ENCODE peak calls at places on chromosomes 7 and 10, in nine cellular contexts. One of them, this sample, is unnamed.

GRCh38 chr10:7913122-7913872 is 95.0 kb downstream of the TAF3 start:
- DNase-seq in nephron progenitor cell: no peak
- DNase-seq in uterus: no peak
- DNase-seq in retinal pigment epithelial cell: no peak
- DNase-seq in NB4: no peak
- DNase-seq in CD8-positive, alpha-beta T cell: no peak
- DNase-seq in foreskin keratinocyte: no peak
- DNase-seq in AG04450: no peak
- DNase-seq in fibroblast of the aortic adventitia: no peak
- DNase-seq in this sample: no peak

GRCh38 chr10:131654471-131655087 is 246.2 kb upstream of the PPP2R2D start:
- DNase-seq in nephron progenitor cell: no peak
- DNase-seq in uterus: no peak
- DNase-seq in retinal pigment epithelial cell: no peak
- DNase-seq in NB4: no peak
- DNase-seq in CD8-positive, alpha-beta T cell: no peak
- DNase-seq in foreskin keratinocyte: no peak
- DNase-seq in AG04450: no peak
- DNase-seq in fibroblast of the aortic adventitia: no peak
- DNase-seq in this sample: no peak

GRCh38 chr7:55360486-55360885 is 4.7 kb upstream of the LANCL2 start:
- DNase-seq in nephron progenitor cell: no peak
- DNase-seq in uterus: no peak
- DNase-seq in retinal pigment epithelial cell: no peak
- DNase-seq in NB4: no peak
- DNase-seq in CD8-positive, alpha-beta T cell: no peak
- DNase-seq in foreskin keratinocyte: no peak
- DNase-seq in AG04450: no peak
- DNase-seq in fibroblast of the aortic adventitia: peak
- DNase-seq in this sample: no peak

GRCh38 chr10:72414642-72415041 is 59.9 kb upstream of the DNAJB12 start:
- DNase-seq in nephron progenitor cell: no peak
- DNase-seq in uterus: no peak
- DNase-seq in retinal pigment epithelial cell: no peak
- DNase-seq in NB4: no peak
- DNase-seq in CD8-positive, alpha-beta T cell: no peak
- DNase-seq in foreskin keratinocyte: no peak
- DNase-seq in AG04450: no peak
- DNase-seq in fibroblast of the aortic adventitia: no peak
- DNase-seq in this sample: no peak

GRCh38 chr10:116097239-116097751 is 175.7 kb downstream of the GFRA1 start:
- DNase-seq in nephron progenitor cell: peak
- DNase-seq in uterus: no peak
- DNase-seq in retinal pigment epithelial cell: no peak
- DNase-seq in NB4: no peak
- DNase-seq in CD8-positive, alpha-beta T cell: no peak
- DNase-seq in foreskin keratinocyte: no peak
- DNase-seq in AG04450: no peak
- DNase-seq in fibroblast of the aortic adventitia: no peak
- DNase-seq in this sample: peak

GRCh38 chr7:1555813-1556540 is at the start of gene TMEM184A:
- DNase-seq in nephron progenitor cell: no peak
- DNase-seq in uterus: no peak
- DNase-seq in retinal pigment epithelial cell: no peak
- DNase-seq in NB4: peak
- DNase-seq in CD8-positive, alpha-beta T cell: peak
- DNase-seq in foreskin keratinocyte: no peak
- DNase-seq in AG04450: no peak
- DNase-seq in fibroblast of the aortic adventitia: no peak
- DNase-seq in this sample: peak

GRCh38 chr7:50333266-50333665 is 28.8 kb downstream of the IKZF1 start:
- DNase-seq in nephron progenitor cell: no peak
- DNase-seq in uterus: no peak
- DNase-seq in retinal pigment epithelial cell: no peak
- DNase-seq in NB4: peak
- DNase-seq in CD8-positive, alpha-beta T cell: peak
- DNase-seq in foreskin keratinocyte: no peak
- DNase-seq in AG04450: no peak
- DNase-seq in fibroblast of the aortic adventitia: no peak
- DNase-seq in this sample: no peak

GRCh38 chr7:105854516-105854915 is 21.9 kb downstream of the ATXN7L1 start:
- DNase-seq in nephron progenitor cell: no peak
- DNase-seq in uterus: no peak
- DNase-seq in retinal pigment epithelial cell: no peak
- DNase-seq in NB4: no peak
- DNase-seq in CD8-positive, alpha-beta T cell: no peak
- DNase-seq in foreskin keratinocyte: no peak
- DNase-seq in AG04450: no peak
- DNase-seq in fibroblast of the aortic adventitia: no peak
- DNase-seq in this sample: no peak

GRCh38 chr7:24963218-24963617 is 16.8 kb downstream of the OSBPL3 start:
- DNase-seq in nephron progenitor cell: no peak
- DNase-seq in uterus: no peak
- DNase-seq in retinal pigment epithelial cell: no peak
- DNase-seq in NB4: peak
- DNase-seq in CD8-positive, alpha-beta T cell: no peak
- DNase-seq in foreskin keratinocyte: no peak
- DNase-seq in AG04450: no peak
- DNase-seq in fibroblast of the aortic adventitia: peak
- DNase-seq in this sample: no peak

GRCh38 chr10:76942556-76943416 is 694.8 kb downstream of the KCNMA1 start:
- DNase-seq in nephron progenitor cell: no peak
- DNase-seq in uterus: no peak
- DNase-seq in retinal pigment epithelial cell: no peak
- DNase-seq in NB4: no peak
- DNase-seq in CD8-positive, alpha-beta T cell: no peak
- DNase-seq in foreskin keratinocyte: no peak
- DNase-seq in AG04450: no peak
- DNase-seq in fibroblast of the aortic adventitia: peak
- DNase-seq in this sample: no peak

GRCh38 chr7:115435178-115435577 is 513.3 kb downstream of the MDFIC start:
- DNase-seq in nephron progenitor cell: no peak
- DNase-seq in uterus: no peak
- DNase-seq in retinal pigment epithelial cell: no peak
- DNase-seq in NB4: no peak
- DNase-seq in CD8-positive, alpha-beta T cell: no peak
- DNase-seq in foreskin keratinocyte: no peak
- DNase-seq in AG04450: no peak
- DNase-seq in fibroblast of the aortic adventitia: no peak
- DNase-seq in this sample: no peak

GRCh38 chr7:129053938-129054437 is 923 bp downstream of the TNPO3 start:
- DNase-seq in nephron progenitor cell: no peak
- DNase-seq in uterus: no peak
- DNase-seq in retinal pigment epithelial cell: no peak
- DNase-seq in NB4: peak
- DNase-seq in CD8-positive, alpha-beta T cell: no peak
- DNase-seq in foreskin keratinocyte: peak
- DNase-seq in AG04450: no peak
- DNase-seq in fibroblast of the aortic adventitia: peak
- DNase-seq in this sample: no peak

GRCh38 chr10:45468110-45468509 is 94.1 kb downstream of the ALOX5 start:
- DNase-seq in nephron progenitor cell: no peak
- DNase-seq in uterus: no peak
- DNase-seq in retinal pigment epithelial cell: no peak
- DNase-seq in NB4: no peak
- DNase-seq in CD8-positive, alpha-beta T cell: no peak
- DNase-seq in foreskin keratinocyte: no peak
- DNase-seq in AG04450: no peak
- DNase-seq in fibroblast of the aortic adventitia: no peak
- DNase-seq in this sample: no peak

GRCh38 chr7:85630904-85631582 is 444.2 kb upstream of the SEMA3D start:
- DNase-seq in nephron progenitor cell: no peak
- DNase-seq in uterus: no peak
- DNase-seq in retinal pigment epithelial cell: no peak
- DNase-seq in NB4: no peak
- DNase-seq in CD8-positive, alpha-beta T cell: no peak
- DNase-seq in foreskin keratinocyte: no peak
- DNase-seq in AG04450: no peak
- DNase-seq in fibroblast of the aortic adventitia: peak
- DNase-seq in this sample: no peak

GRCh38 chr10:93963434-93963833 is 30.3 kb upstream of the PLCE1 start:
- DNase-seq in nephron progenitor cell: no peak
- DNase-seq in uterus: no peak
- DNase-seq in retinal pigment epithelial cell: no peak
- DNase-seq in NB4: no peak
- DNase-seq in CD8-positive, alpha-beta T cell: no peak
- DNase-seq in foreskin keratinocyte: no peak
- DNase-seq in AG04450: no peak
- DNase-seq in fibroblast of the aortic adventitia: no peak
- DNase-seq in this sample: no peak

GRCh38 chr7:31043035-31043434 is 9.1 kb upstream of the ADCYAP1R1 start:
- DNase-seq in nephron progenitor cell: peak
- DNase-seq in uterus: no peak
- DNase-seq in retinal pigment epithelial cell: no peak
- DNase-seq in NB4: no peak
- DNase-seq in CD8-positive, alpha-beta T cell: no peak
- DNase-seq in foreskin keratinocyte: no peak
- DNase-seq in AG04450: no peak
- DNase-seq in fibroblast of the aortic adventitia: no peak
- DNase-seq in this sample: no peak

DNA sequence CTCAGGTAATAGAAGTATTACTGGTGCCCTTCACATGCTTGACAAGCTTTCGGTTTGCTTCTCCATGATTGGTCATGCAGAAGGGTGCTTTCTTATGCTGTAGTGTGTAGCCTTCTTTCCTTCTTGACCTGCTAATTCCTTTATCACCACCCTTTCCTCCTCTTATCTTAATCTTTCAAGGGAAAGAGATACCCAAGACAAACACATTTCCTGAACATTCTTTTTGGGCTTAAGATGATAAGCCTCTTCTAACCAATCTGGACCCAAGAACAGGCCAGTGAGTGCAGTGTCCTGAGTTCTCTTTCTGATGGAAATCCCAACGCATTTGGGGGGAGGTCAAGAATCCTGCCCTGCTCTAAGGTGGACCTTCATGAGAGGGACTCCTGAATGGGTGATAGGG is 33.8 kb downstream of the BMPER start:
- DNase-seq in nephron progenitor cell: no peak
- DNase-seq in uterus: no peak
- DNase-seq in retinal pigment epithelial cell: no peak
- DNase-seq in NB4: no peak
- DNase-seq in CD8-positive, alpha-beta T cell: no peak
- DNase-seq in foreskin keratinocyte: no peak
- DNase-seq in AG04450: no peak
- DNase-seq in fibroblast of the aortic adventitia: no peak
- DNase-seq in this sample: no peak
- TF ChIP-seq CTCF in nephron progenitor cell: no peak
- TF ChIP-seq CTCF in uterus: no peak
- TF ChIP-seq CTCF in retinal pigment epithelial cell: no peak
- TF ChIP-seq CTCF in NB4: no peak
- TF ChIP-seq CTCF in CD8-positive, alpha-beta T cell: no peak
- TF ChIP-seq CTCF in foreskin keratinocyte: no peak
- TF ChIP-seq CTCF in AG04450: no peak
- TF ChIP-seq CTCF in fibroblast of the aortic adventitia: no peak
- TF ChIP-seq CTCF in this sample: no peak

GRCh38 chr10:110421512-110422138 is 76.1 kb upstream of the DUSP5 start:
- DNase-seq in nephron progenitor cell: no peak
- DNase-seq in uterus: no peak
- DNase-seq in retinal pigment epithelial cell: no peak
- DNase-seq in NB4: no peak
- DNase-seq in CD8-positive, alpha-beta T cell: no peak
- DNase-seq in foreskin keratinocyte: no peak
- DNase-seq in AG04450: no peak
- DNase-seq in fibroblast of the aortic adventitia: no peak
- DNase-seq in this sample: no peak
- TF ChIP-seq CTCF in nephron progenitor cell: no peak
- TF ChIP-seq CTCF in uterus: no peak
- TF ChIP-seq CTCF in retinal pigment epithelial cell: no peak
- TF ChIP-seq CTCF in NB4: no peak
- TF ChIP-seq CTCF in CD8-positive, alpha-beta T cell: no peak
- TF ChIP-seq CTCF in foreskin keratinocyte: no peak
- TF ChIP-seq CTCF in AG04450: no peak
- TF ChIP-seq CTCF in fibroblast of the aortic adventitia: no peak
- TF ChIP-seq CTCF in this sample: no peak

GRCh38 chr7:73978681-73979563 is 49.1 kb upstream of the ELN start:
- DNase-seq in nephron progenitor cell: peak
- DNase-seq in uterus: peak
- DNase-seq in retinal pigment epithelial cell: no peak
- DNase-seq in NB4: peak
- DNase-seq in CD8-positive, alpha-beta T cell: no peak
- DNase-seq in foreskin keratinocyte: no peak
- DNase-seq in AG04450: no peak
- DNase-seq in fibroblast of the aortic adventitia: peak
- DNase-seq in this sample: peak
- TF ChIP-seq CTCF in nephron progenitor cell: peak
- TF ChIP-seq CTCF in uterus: no peak
- TF ChIP-seq CTCF in retinal pigment epithelial cell: peak
- TF ChIP-seq CTCF in NB4: peak
- TF ChIP-seq CTCF in CD8-positive, alpha-beta T cell: no peak
- TF ChIP-seq CTCF in foreskin keratinocyte: peak
- TF ChIP-seq CTCF in AG04450: peak
- TF ChIP-seq CTCF in fibroblast of the aortic adventitia: peak
- TF ChIP-seq CTCF in this sample: no peak

GRCh38 chr10:83374741-83375140 is 764.6 kb upstream of the GHITM start:
- DNase-seq in nephron progenitor cell: no peak
- DNase-seq in uterus: no peak
- DNase-seq in retinal pigment epithelial cell: no peak
- DNase-seq in NB4: no peak
- DNase-seq in CD8-positive, alpha-beta T cell: no peak
- DNase-seq in foreskin keratinocyte: no peak
- DNase-seq in AG04450: no peak
- DNase-seq in fibroblast of the aortic adventitia: no peak
- DNase-seq in this sample: no peak

GRCh38 chr10:83372646-83373045 is 766.7 kb upstream of the GHITM start:
- DNase-seq in nephron progenitor cell: no peak
- DNase-seq in uterus: no peak
- DNase-seq in retinal pigment epithelial cell: no peak
- DNase-seq in NB4: no peak
- DNase-seq in CD8-positive, alpha-beta T cell: no peak
- DNase-seq in foreskin keratinocyte: no peak
- DNase-seq in AG04450: no peak
- DNase-seq in fibroblast of the aortic adventitia: no peak
- DNase-seq in this sample: no peak

GRCh38 chr10:83375274-83375673 is 764.0 kb upstream of the GHITM start:
- DNase-seq in nephron progenitor cell: no peak
- DNase-seq in uterus: no peak
- DNase-seq in retinal pigment epithelial cell: no peak
- DNase-seq in NB4: no peak
- DNase-seq in CD8-positive, alpha-beta T cell: no peak
- DNase-seq in foreskin keratinocyte: no peak
- DNase-seq in AG04450: no peak
- DNase-seq in fibroblast of the aortic adventitia: no peak
- DNase-seq in this sample: no peak

GRCh38 chr10:83371696-83372490 is 767.4 kb upstream of the GHITM start:
- DNase-seq in nephron progenitor cell: no peak
- DNase-seq in uterus: no peak
- DNase-seq in retinal pigment epithelial cell: no peak
- DNase-seq in NB4: no peak
- DNase-seq in CD8-positive, alpha-beta T cell: no peak
- DNase-seq in foreskin keratinocyte: no peak
- DNase-seq in AG04450: no peak
- DNase-seq in fibroblast of the aortic adventitia: no peak
- DNase-seq in this sample: no peak

DNA sequence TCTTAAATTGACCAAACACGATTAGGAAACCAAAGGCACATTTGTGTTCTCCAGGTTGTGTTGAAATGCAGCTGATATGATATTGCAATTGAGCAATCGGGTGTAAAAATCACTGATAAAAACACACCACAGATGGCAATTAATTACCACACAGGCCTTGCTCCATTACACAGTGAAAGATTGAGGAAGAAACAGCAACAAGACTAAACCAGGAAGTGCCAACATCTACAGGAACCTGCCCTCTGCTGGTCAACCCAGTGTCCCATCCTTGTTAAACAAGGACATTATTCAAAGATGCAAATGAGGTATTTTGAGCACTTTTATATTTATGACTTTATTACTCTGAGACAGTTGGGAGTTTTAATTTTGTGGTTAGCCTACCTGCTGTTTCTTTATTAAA is 765.6 kb upstream of the GHITM start:
- DNase-seq in nephron progenitor cell: peak
- DNase-seq in uterus: no peak
- DNase-seq in retinal pigment epithelial cell: no peak
- DNase-seq in NB4: peak
- DNase-seq in CD8-positive, alpha-beta T cell: no peak
- DNase-seq in foreskin keratinocyte: peak
- DNase-seq in AG04450: no peak
- DNase-seq in fibroblast of the aortic adventitia: no peak
- DNase-seq in this sample: peak
- TF ChIP-seq CTCF in nephron progenitor cell: peak
- TF ChIP-seq CTCF in uterus: no peak
- TF ChIP-seq CTCF in retinal pigment epithelial cell: peak
- TF ChIP-seq CTCF in NB4: peak
- TF ChIP-seq CTCF in CD8-positive, alpha-beta T cell: no peak
- TF ChIP-seq CTCF in foreskin keratinocyte: peak
- TF ChIP-seq CTCF in AG04450: no peak
- TF ChIP-seq CTCF in fibroblast of the aortic adventitia: no peak
- TF ChIP-seq CTCF in this sample: peak